ENCODE peak calls at places on chromosomes 4 and X, in eight cellular contexts. S is endothelial cell of umbilical vein, I is transverse colon, C is breast epithelium, J is HCT116, E is GM23338, N is upper lobe of left lung, P is vagina. Z is an unnamed sample.

GRCh38 chr4:122712782-122713181 is 19.7 kb upstream of the BBS12 start:
- DNase-seq in S (no peak), I (no peak), C (no peak), J (no peak), E (no peak), N (no peak), P (no peak), Z (no peak)

GRCh38 chr4:186104114-186104894 is at the start of gene FAM149A:
- DNase-seq in S (no peak), I (peak; percentile 87), C (no peak), J (peak; percentile 19), E (peak; percentile 83), N (peak; percentile 85), P (no peak), Z (peak; percentile 89)

GRCh38 chr4:108393870-108394269 is 225.1 kb upstream of the LEF1 start:
- DNase-seq in S (no peak), I (no peak), C (no peak), J (no peak), E (no peak), N (no peak), P (no peak), Z (no peak)

GRCh38 chr4:5378002-5378401 is 326.7 kb downstream of the STK32B start:
- DNase-seq in S (no peak), I (no peak), C (no peak), J (peak; percentile 13), E (peak; percentile 21), N (no peak), P (no peak), Z (no peak)

GRCh38 chr4:99462875-99463464 is 27.8 kb upstream of the ADH7 start:
- DNase-seq in S (peak; percentile 61), I (peak; percentile 63), C (peak; percentile 20), J (peak; percentile 57), E (peak; percentile 88), N (peak; percentile 57), P (no peak), Z (peak; percentile 65)

GRCh38 chr4:160044693-160045092 is 941.8 kb downstream of the RAPGEF2 start:
- DNase-seq in S (no peak), I (no peak), C (no peak), J (no peak), E (no peak), N (no peak), P (no peak), Z (no peak)

GRCh38 chr4:14254252-14254651 is 626.7 kb upstream of the BOD1L1 start:
- DNase-seq in S (peak; percentile 44), I (peak; percentile 25), C (peak; percentile 20), J (no peak), E (peak; percentile 71), N (peak; percentile 31), P (no peak), Z (peak; percentile 49)

GRCh38 chr4:15006416-15007024 is 4.2 kb downstream of the CPEB2 start:
- DNase-seq in S (peak; percentile 58), I (no peak), C (no peak), J (no peak), E (no peak), N (no peak), P (no peak), Z (no peak)

GRCh38 chrX:140091276-140091886 is 126.1 kb upstream of the CXorf66 start:
- DNase-seq in S (no peak), I (peak; percentile 8), C (no peak), J (no peak), E (peak; percentile 51), N (peak; percentile 23), P (no peak), Z (peak; percentile 36)

GRCh38 chrX:7147431-7147977 is at the start of gene STS:
- DNase-seq in S (peak; percentile 11), I (peak; percentile 52), C (peak; percentile 44), J (no peak), E (peak; percentile 29), N (peak; percentile 37), P (no peak), Z (peak; percentile 49)

GRCh38 chr4:11328401-11328800 is 100.3 kb downstream of the HS3ST1 start:
- DNase-seq in S (no peak), I (no peak), C (no peak), J (no peak), E (no peak), N (no peak), P (no peak), Z (no peak)

GRCh38 chrX:45134303-45134702 is 66.4 kb downstream of the DIPK2B start:
- DNase-seq in S (no peak), I (no peak), C (no peak), J (no peak), E (no peak), N (no peak), P (no peak), Z (no peak)

GRCh38 chr4:123832173-123833026 is 435.8 kb downstream of the SPRY1 start:
- DNase-seq in S (peak; percentile 86), I (peak; percentile 10), C (no peak), J (no peak), E (no peak), N (no peak), P (no peak), Z (no peak)

GRCh38 chrX:129556806-129557315 is 16.8 kb downstream of the OCRL start:
- DNase-seq in S (no peak), I (no peak), C (no peak), J (no peak), E (no peak), N (no peak), P (no peak), Z (no peak)

GRCh38 chr4:136742330-136742729 is 790.0 kb downstream of the PCDH18 start:
- DNase-seq in S (no peak), I (no peak), C (no peak), J (no peak), E (no peak), N (no peak), P (no peak), Z (no peak)

GRCh38 chrX:10971176-10971575 is 140.0 kb upstream of the HCCS start:
- DNase-seq in S (no peak), I (no peak), C (no peak), J (no peak), E (no peak), N (no peak), P (no peak), Z (no peak)

GRCh38 chr4:176902710-176903323 is 110.1 kb upstream of the VEGFC start:
- DNase-seq in S (peak; percentile 57), I (no peak), C (no peak), J (no peak), E (no peak), N (no peak), P (no peak), Z (no peak)

DNA sequence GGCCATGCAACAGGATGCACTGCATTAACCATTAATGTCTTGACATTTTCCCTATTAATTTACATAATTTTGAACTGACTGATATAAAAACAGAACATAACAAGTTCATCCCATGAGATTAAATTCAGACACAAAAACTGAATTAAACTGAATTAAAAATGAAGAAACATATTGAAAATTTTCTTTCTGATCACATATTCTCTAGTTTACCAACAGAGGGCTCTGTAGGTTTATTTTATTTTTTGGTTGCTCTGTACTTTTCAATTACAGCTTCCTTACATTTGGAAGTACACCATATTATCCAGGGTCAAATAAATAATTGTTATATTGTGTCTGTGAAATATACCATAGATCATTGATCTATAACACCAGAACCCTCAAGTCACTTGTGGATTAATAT is 27.3 kb upstream of the CT83 start:
- DNase-seq in S (peak; percentile 1), I (no peak), C (no peak), J (no peak), E (no peak), N (no peak), P (no peak), Z (no peak)
- TF ChIP-seq CTCF in S (no peak), I (no peak), C (no peak), J (peak; percentile 35), E (no peak), N (no peak), P (peak; percentile 7), Z (no peak)

DNA sequence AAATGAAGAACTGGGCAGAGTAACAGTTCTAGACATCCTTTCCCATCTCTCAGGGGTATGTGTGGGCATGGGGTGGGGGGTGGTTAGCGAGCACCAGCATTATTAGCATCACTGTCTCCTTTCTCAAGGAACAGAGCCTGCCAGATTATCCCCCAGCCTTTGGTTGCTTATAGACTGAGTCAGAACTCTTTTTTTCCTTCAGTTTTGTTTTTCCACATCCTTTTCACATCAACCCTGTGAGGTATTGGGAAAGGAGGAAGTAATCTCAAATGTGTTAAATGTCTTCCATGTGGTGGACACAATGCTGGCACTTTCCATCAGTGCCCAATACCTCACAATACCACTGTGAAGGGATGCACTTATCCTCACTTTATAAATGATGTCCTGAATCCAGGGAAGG is 3.1 kb upstream of the FGF16 start:
- DNase-seq in S (peak; percentile 65), I (no peak), C (no peak), J (no peak), E (no peak), N (no peak), P (no peak), Z (no peak)
- TF ChIP-seq POLR2AphosphoS5 in S (no peak), I (no peak), C (no peak), J (no peak), E (no peak), N (no peak), P (no peak), Z (no peak)

GRCh38 chrX:134673123-134673522 is 14.9 kb upstream of the PLAC1 start:
- DNase-seq in S (no peak), I (no peak), C (no peak), J (no peak), E (no peak), N (no peak), P (no peak), Z (no peak)

GRCh38 chrX:134671207-134671750 is 13.0 kb upstream of the PLAC1 start:
- DNase-seq in S (peak; percentile 83), I (no peak), C (no peak), J (no peak), E (no peak), N (no peak), P (no peak), Z (no peak)

GRCh38 chrX:134669378-134670098 is 11.3 kb upstream of the PLAC1 start:
- DNase-seq in S (peak; percentile 11), I (peak; percentile 7), C (no peak), J (no peak), E (no peak), N (peak; percentile 21), P (no peak), Z (no peak)

GRCh38 chrX:134670241-134670811 is 12.1 kb upstream of the PLAC1 start:
- DNase-seq in S (peak; percentile 29), I (no peak), C (peak; percentile 41), J (no peak), E (peak; percentile 9), N (peak; percentile 68), P (no peak), Z (peak; percentile 48)

DNA sequence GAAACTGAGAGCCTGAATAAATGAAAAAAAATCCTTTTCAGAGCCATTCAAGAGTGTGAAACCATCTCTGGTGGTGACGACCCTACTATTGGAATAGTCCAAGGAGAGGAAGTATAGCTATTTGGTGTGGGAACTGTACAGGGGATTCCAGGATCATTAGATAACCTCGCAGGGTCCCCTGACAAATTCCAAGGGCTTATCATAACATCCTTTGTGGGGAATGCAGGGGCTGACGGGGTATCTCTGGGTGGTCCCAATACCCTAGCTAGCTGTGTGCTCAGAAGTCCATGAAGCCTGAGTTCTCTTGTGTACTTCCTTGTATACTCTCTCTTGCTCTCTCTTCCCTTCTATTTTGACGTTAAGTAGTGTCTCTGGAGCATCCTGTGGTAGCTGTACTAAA is 13.8 kb upstream of the PLAC1 start:
- DNase-seq in S (no peak), I (no peak), C (no peak), J (no peak), E (no peak), N (no peak), P (no peak), Z (no peak)
- H3K4me1 ChIP-seq in S (peaks cover 32% of the 10 kb centered on the region), I (no peaks in the 10 kb centered on the region), C (no peaks in the 10 kb centered on the region), J (peaks cover 3% of the 10 kb centered on the region), E (no peaks in the 10 kb centered on the region), N (peaks cover 3% of the 10 kb centered on the region), P (no peaks in the 10 kb centered on the region), Z (peaks cover 11% of the 10 kb centered on the region)

GRCh38 chr4:69828828-69829227 is 31.1 kb downstream of the SULT1E1 start:
- DNase-seq in S (no peak), I (no peak), C (no peak), J (no peak), E (no peak), N (no peak), P (no peak), Z (no peak)
- TF ChIP-seq CTCF in S (no peak), I (no peak), C (no peak), J (no peak), E (no peak), N (no peak), P (no peak), Z (no peak)

Z was measured in stomach.